ENCODE peak calls at places on chromosome X, in ten cellular contexts. N is body of pancreas; Q is tibial artery; A is CD8-positive, alpha-beta T cell; V is CD4-positive, CD25-positive, alpha-beta regulatory T cell; P is MM.1S; R is uterus; X is endothelial cell of umbilical vein; Z is fibroblast of lung; I is pancreas. C is an unnamed sample.

GRCh38 chrX:2548731-2549423 is 48.1 kb upstream of the DHRSX start:
- DNase-seq in Q (no peak), V (no peak), P (no peak), I (no peak), R (no peak), X (no peak), A (no peak), N (no peak), Z (no peak), C (no peak)

GRCh38 chrX:21529771-21530170 is 128.4 kb downstream of the KLHL34 start:
- DNase-seq in N (no peak), P (no peak), A (no peak), Z (peak), V (no peak), Q (no peak), R (no peak), X (peak), I (no peak), C (no peak)

GRCh38 chrX:32825009-32825408 is 386.3 kb downstream of the DMD start:
- DNase-seq in R (no peak), I (no peak), V (no peak), Z (no peak), A (no peak), X (no peak), Q (no peak), P (no peak), N (no peak), C (no peak)

GRCh38 chrX:47605024-47605423 is 14.6 kb downstream of the SYN1 start:
- DNase-seq in N (no peak), Q (no peak), A (no peak), I (no peak), V (no peak), Z (no peak), X (no peak), P (no peak), R (no peak), C (no peak)

GRCh38 chrX:10038585-10038984 is 71.4 kb downstream of the CLDN34 start:
- DNase-seq in R (no peak), P (no peak), N (no peak), Z (no peak), A (peak), Q (no peak), V (no peak), X (no peak), I (no peak), C (no peak)

GRCh38 chrX:70878925-70879324 is 29.6 kb downstream of the TEX11 start:
- DNase-seq in I (no peak), Z (no peak), A (no peak), P (peak), N (no peak), R (no peak), V (no peak), Q (no peak), X (no peak), C (no peak)

GRCh38 chrX:125709532-125709931 is 389.9 kb downstream of the TEX13C start:
- DNase-seq in I (no peak), P (no peak), A (no peak), N (no peak), V (no peak), Q (no peak), X (no peak), Z (no peak), R (no peak), C (no peak)

GRCh38 chrX:29634516-29634915 is 580.8 kb upstream of the MAGEB2 start:
- DNase-seq in A (no peak), I (no peak), N (no peak), Q (no peak), R (no peak), V (no peak), Z (peak), P (no peak), X (no peak), C (no peak)

GRCh38 chrX:122880952-122881351 is 303.1 kb upstream of the GRIA3 start:
- DNase-seq in X (no peak), V (no peak), N (no peak), I (no peak), Z (no peak), P (no peak), A (no peak), Q (no peak), R (no peak), C (no peak)

GRCh38 chrX:41180194-41180902 is 95.1 kb downstream of the USP9X start:
- DNase-seq in X (peak), V (peak), N (peak), I (peak), Z (peak), Q (peak), P (peak), R (peak), A (peak), C (no peak)

GRCh38 chrX:49106930-49107329 is 16.6 kb downstream of the GPKOW start:
- DNase-seq in Z (peak), A (no peak), N (peak), P (no peak), V (no peak), R (no peak), I (no peak), Q (no peak), X (peak), C (no peak)

GRCh38 chrX:51955200-51955599 is 61.8 kb downstream of the MAGED1 start:
- DNase-seq in P (peak), N (no peak), Z (no peak), X (no peak), R (no peak), I (no peak), A (no peak), V (no peak), Q (no peak), C (peak)

GRCh38 chrX:150219374-150220185 is 143.5 kb upstream of the MAMLD1 start:
- DNase-seq in I (no peak), R (no peak), A (no peak), X (no peak), P (no peak), Z (peak), Q (no peak), V (no peak), N (no peak), C (no peak)

GRCh38 chrX:155632424-155633100 is 19.8 kb upstream of the TMLHE start:
- DNase-seq in X (peak), A (no peak), N (no peak), V (peak), Z (no peak), R (no peak), Q (no peak), I (no peak), P (peak), C (no peak)

GRCh38 chrX:123731987-123732678 is 719 bp downstream of the THOC2 start:
- DNase-seq in P (no peak), V (no peak), X (no peak), Z (peak), R (no peak), Q (no peak), A (no peak), N (peak), I (no peak), C (peak)

GRCh38 chrX:13662537-13662841 is 9.5 kb downstream of the TCEANC start:
- DNase-seq in Z (peak), N (no peak), Q (no peak), V (no peak), X (no peak), P (no peak), A (no peak), I (no peak), R (peak), C (no peak)

GRCh38 chrX:13661735-13662536 is 9.0 kb downstream of the TCEANC start:
- DNase-seq in I (no peak), A (no peak), X (no peak), P (peak), N (no peak), Z (no peak), V (no peak), Q (no peak), R (no peak), C (no peak)

GRCh38 chrX:13658602-13659001 is 5.7 kb downstream of the TCEANC start:
- DNase-seq in R (no peak), Z (peak), A (no peak), P (peak), X (peak), I (no peak), Q (no peak), V (peak), N (no peak), C (peak)

GRCh38 chrX:13664026-13664425 is 11.1 kb downstream of the TCEANC start:
- DNase-seq in N (no peak), R (no peak), Z (no peak), Q (no peak), P (no peak), V (no peak), I (no peak), A (no peak), X (no peak), C (no peak)

GRCh38 chrX:13659057-13659456 is 6.1 kb downstream of the TCEANC start:
- DNase-seq in R (no peak), X (no peak), A (no peak), P (no peak), V (no peak), Q (no peak), N (no peak), I (no peak), Z (peak), C (peak)
- H3K27ac ChIP-seq in R (peak), X (no peak), A (no peak), P (no peak), V (peak), Q (peak), N (no peak), I (no peak), Z (peak), C (peak)

GRCh38 chrX:19864736-19865135 is 22.7 kb downstream of the SH3KBP1 start:
- DNase-seq in I (no peak), Q (no peak), P (no peak), N (no peak), V (no peak), Z (no peak), A (no peak), R (no peak), X (no peak), C (no peak)
- H3K27ac ChIP-seq in I (no peak), Q (no peak), P (peak), N (no peak), V (no peak), Z (no peak), A (no peak), R (no peak), X (no peak), C (no peak)

DNA sequence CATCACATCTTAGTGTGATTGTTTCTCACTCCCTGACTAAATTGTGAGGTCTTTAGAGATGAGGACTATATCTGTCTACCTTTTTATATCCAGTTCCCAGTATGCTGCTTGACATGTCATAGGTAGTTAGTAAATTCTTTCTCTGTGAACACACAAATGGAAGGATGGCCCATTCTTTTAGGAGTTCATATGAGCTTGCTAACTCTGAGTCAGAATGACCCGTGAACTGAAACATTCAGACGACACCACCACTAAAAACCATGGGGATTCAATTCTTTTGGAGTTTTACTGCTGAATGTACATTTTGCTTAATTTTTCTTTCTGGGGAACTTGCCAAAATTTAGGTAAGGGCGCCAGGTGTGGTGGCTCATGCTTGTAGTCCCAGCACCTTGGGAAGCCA is 13.9 kb downstream of the OFD1 start:
- DNase-seq in R (no peak), N (no peak), Z (no peak), V (no peak), I (no peak), P (no peak), Q (no peak), X (no peak), A (no peak), C (no peak)
- H3K27ac ChIP-seq in R (no peak), N (no peak), Z (no peak), V (no peak), I (no peak), P (no peak), Q (no peak), X (no peak), A (no peak), C (peak)

GRCh38 chrX:106933538-106933961 is 13.3 kb downstream of the CLDN2 start:
- DNase-seq in V (no peak), I (no peak), X (peak), Q (peak), N (peak), R (no peak), A (no peak), P (no peak), Z (peak), C (no peak)
- H3K27ac ChIP-seq in V (no peak), I (no peak), X (no peak), Q (no peak), N (no peak), R (peak), A (no peak), P (no peak), Z (no peak), C (no peak)

DNA sequence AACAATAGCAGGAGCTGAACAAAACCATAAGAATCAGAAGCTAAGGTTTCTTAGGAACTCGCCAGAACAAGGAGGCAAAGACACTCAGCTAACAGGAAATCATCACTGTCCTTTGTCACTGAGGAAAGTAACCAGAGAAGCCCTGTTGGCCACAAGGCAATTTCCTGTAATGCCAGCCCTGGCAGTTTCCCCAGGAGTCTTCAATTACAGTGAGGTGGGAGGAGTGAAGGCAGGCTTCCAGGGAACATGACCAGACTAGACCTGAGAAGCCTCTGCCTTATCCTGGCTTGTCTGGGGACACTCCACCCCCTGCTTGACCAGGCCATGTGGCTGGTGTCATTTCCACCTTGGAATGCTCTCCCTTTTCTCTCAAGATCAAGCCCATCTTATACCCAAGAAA is 125.3 kb downstream of the COL4A6 start:
- DNase-seq in V (no peak), Q (no peak), N (peak), X (peak), A (no peak), Z (peak), R (peak), I (no peak), P (no peak), C (peak)
- H3K27ac ChIP-seq in V (no peak), Q (no peak), N (no peak), X (no peak), A (no peak), Z (no peak), R (no peak), I (no peak), P (no peak), C (peak)

GRCh38 chrX:100658936-100659335 is 14.9 kb downstream of the SRPX2 start:
- DNase-seq in N (no peak), Z (no peak), X (peak), R (no peak), A (no peak), V (no peak), P (no peak), Q (no peak), I (no peak), C (no peak)
- H3K27ac ChIP-seq in N (no peak), Z (no peak), X (peak), R (no peak), A (no peak), V (no peak), P (no peak), Q (no peak), I (no peak), C (no peak)

GRCh38 chrX:107787827-107788226 is 10.3 kb downstream of the NCBP2L start:
- DNase-seq in I (no peak), V (no peak), R (no peak), N (no peak), A (no peak), P (no peak), Q (no peak), X (peak), Z (peak), C (no peak)
- H3K27ac ChIP-seq in I (no peak), V (no peak), R (peak), N (no peak), A (no peak), P (no peak), Q (peak), X (no peak), Z (no peak), C (no peak)

DNA sequence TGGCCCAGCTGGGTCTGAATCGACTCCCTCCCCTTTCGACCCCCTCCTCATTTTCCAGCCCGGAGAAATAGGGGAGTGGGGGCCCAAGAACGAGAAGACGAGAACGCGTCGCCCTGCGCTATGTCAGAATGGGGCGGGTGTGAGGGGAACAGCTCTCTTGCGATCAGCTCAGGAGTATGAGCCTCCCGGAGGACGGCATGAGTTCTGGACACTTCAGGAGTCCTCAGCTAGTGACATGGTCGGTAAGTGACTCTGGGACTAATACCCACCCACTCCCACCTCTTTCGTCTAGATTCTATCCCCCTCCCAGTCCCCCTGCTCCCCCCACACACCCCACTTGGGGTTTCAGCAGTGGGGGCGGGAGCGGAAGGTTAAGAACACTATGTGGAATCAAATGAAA is 944 bp downstream of the KLF8 start:
- DNase-seq in Q (no peak), A (no peak), P (no peak), X (no peak), N (peak), V (no peak), Z (no peak), R (peak), I (no peak), C (no peak)
- H3K27ac ChIP-seq in Q (peak), A (no peak), P (no peak), X (no peak), N (no peak), V (no peak), Z (no peak), R (peak), I (no peak), C (no peak)